ENCODE peak calls at places on chromosomes 13 and 19, in nine cellular contexts. T is substantia nigra; N is T-helper 2 cell; C is NAMALWA; X is amygdala; O is effector memory CD8-positive, alpha-beta T cell; L is stimulated activated CD4-positive, alpha-beta T cell treated with anti-CD3 and anti-CD28 coated beads, Interleukin-4, amount 100 ng/mL, for 1 hour; F is NCI-H69; U is GOT3. H is an unnamed sample.

GRCh38 chr13:98835156-98835555 is 82.7 kb upstream of the SLC15A1 start:
- DNase-seq in T (no peak), N (no peak), C (no peak), X (no peak), O (no peak), L (no peak), F (peak; percentile 40), U (no peak), H (no peak)

GRCh38 chr13:40064154-40064713 is 408.8 kb downstream of the COG6 start:
- DNase-seq in T (no peak), N (no peak), C (no peak), X (no peak), O (no peak), L (no peak), F (no peak), U (no peak), H (no peak)

GRCh38 chr19:18967358-18968146 is 26.5 kb upstream of the HOMER3 start:
- DNase-seq in T (peak; percentile 3), N (no peak), C (no peak), X (no peak), O (no peak), L (no peak), F (no peak), U (no peak), H (no peak)

GRCh38 chr13:41621716-41622508 is 164.6 kb downstream of the RGCC start:
- DNase-seq in T (no peak), N (no peak), C (no peak), X (no peak), O (no peak), L (no peak), F (no peak), U (no peak), H (no peak)

GRCh38 chr19:18224525-18225354 is 1.5 kb downstream of the PDE4C start:
- DNase-seq in T (peak; percentile 88), N (peak; percentile 67), C (peak; percentile 94), X (peak; percentile 82), O (peak; percentile 79), L (peak; percentile 87), F (peak; percentile 99), U (peak; percentile 74), H (peak; percentile 93)

GRCh38 chr19:15107056-15108010 is at the start of gene SYDE1:
- DNase-seq in T (no peak), N (no peak), C (no peak), X (no peak), O (no peak), L (peak; percentile 27), F (no peak), U (no peak), H (no peak)

GRCh38 chr19:38665950-38666661 is 18.7 kb downstream of the ACTN4 start:
- DNase-seq in T (no peak), N (no peak), C (no peak), X (no peak), O (no peak), L (no peak), F (no peak), U (no peak), H (no peak)

GRCh38 chr19:4534836-4535658 is at the start of gene PLIN5:
- DNase-seq in T (peak; percentile 73), N (peak; percentile 24), C (no peak), X (peak; percentile 15), O (peak; percentile 13), L (peak; percentile 49), F (peak; percentile 97), U (no peak), H (peak; percentile 69)

GRCh38 chr13:68176486-68176885 is 946.4 kb upstream of the PCDH9 start:
- DNase-seq in T (no peak), N (no peak), C (no peak), X (no peak), O (no peak), L (no peak), F (peak; percentile 22), U (no peak), H (no peak)

GRCh38 chr19:41456342-41456918 is 13.5 kb downstream of the ERICH4 start:
- DNase-seq in T (no peak), N (no peak), C (no peak), X (no peak), O (no peak), L (no peak), F (peak; percentile 10), U (no peak), H (no peak)

GRCh38 chr13:72864142-72865035 is 82.5 kb downstream of the PIBF1 start:
- DNase-seq in T (no peak), N (no peak), C (no peak), X (no peak), O (no peak), L (no peak), F (no peak), U (no peak), H (no peak)

GRCh38 chr19:30358319-30358718 is 13.9 kb upstream of the ZNF536 start:
- DNase-seq in T (no peak), N (no peak), C (no peak), X (no peak), O (no peak), L (no peak), F (no peak), U (no peak), H (no peak)

GRCh38 chr13:66888698-66889097 is 341.4 kb downstream of the PCDH9 start:
- DNase-seq in T (no peak), N (no peak), C (no peak), X (no peak), O (no peak), L (no peak), F (no peak), U (no peak), H (no peak)

GRCh38 chr13:20332361-20333096 is 100.4 kb upstream of the GJB6 start:
- DNase-seq in T (no peak), N (no peak), C (no peak), X (no peak), O (no peak), L (no peak), F (no peak), U (no peak), H (no peak)

GRCh38 chr19:35399948-35400772 is 29.3 kb downstream of the GPR42 start:
- DNase-seq in T (no peak), N (no peak), C (no peak), X (no peak), O (no peak), L (no peak), F (no peak), U (no peak), H (no peak)

GRCh38 chr19:40614595-40615411 is 13.6 kb downstream of the LTBP4 start:
- DNase-seq in T (no peak), N (no peak), C (peak; percentile 92), X (no peak), O (peak; percentile 62), L (peak; percentile 98), F (peak; percentile 66), U (peak; percentile 83), H (peak; percentile 79)

GRCh38 chr13:95636853-95637252 is 7.7 kb downstream of the DZIP1 start:
- DNase-seq in T (no peak), N (no peak), C (no peak), X (no peak), O (no peak), L (no peak), F (no peak), U (no peak), H (no peak)

GRCh38 chr19:18606281-18607221 is at the start of gene CRLF1:
- DNase-seq in T (no peak), N (no peak), C (no peak), X (no peak), O (no peak), L (no peak), F (peak; percentile 48), U (no peak), H (no peak)

GRCh38 chr13:111949311-111949710 is 117.6 kb upstream of the SOX1 start:
- DNase-seq in T (no peak), N (no peak), C (no peak), X (no peak), O (no peak), L (no peak), F (no peak), U (no peak), H (no peak)

GRCh38 chr19:41939861-41940442 is 11.7 kb upstream of the ERFL start:
- DNase-seq in T (no peak), N (no peak), C (no peak), X (no peak), O (no peak), L (peak; percentile 61), F (peak; percentile 85), U (no peak), H (peak; percentile 79)

GRCh38 chr13:99067160-99067985 is 89.5 kb upstream of the DOCK9 start:
- DNase-seq in T (no peak), N (no peak), C (no peak), X (no peak), O (no peak), L (no peak), F (no peak), U (no peak), H (no peak)

GRCh38 chr13:33164331-33164730 is 121.2 kb downstream of the STARD13 start:
- DNase-seq in T (no peak), N (no peak), C (no peak), X (no peak), O (no peak), L (no peak), F (no peak), U (no peak), H (no peak)

GRCh38 chr13:76848596-76848995 is 37.6 kb downstream of the KCTD12 start:
- DNase-seq in T (no peak), N (no peak), C (no peak), X (no peak), O (no peak), L (no peak), F (peak; percentile 91), U (no peak), H (no peak)

GRCh38 chr19:15769586-15769985 is 17.9 kb upstream of the OR10H5 start:
- DNase-seq in T (no peak), N (no peak), C (no peak), X (no peak), O (no peak), L (no peak), F (no peak), U (no peak), H (no peak)

GRCh38 chr19:9871626-9872338 is 36.7 kb downstream of the PIN1 start:
- DNase-seq in T (no peak), N (no peak), C (no peak), X (no peak), O (no peak), L (no peak), F (peak; percentile 95), U (no peak), H (no peak)

GRCh38 chr13:75258159-75258782 is 223.7 kb downstream of the TBC1D4 start:
- DNase-seq in T (no peak), N (no peak), C (peak; percentile 62), X (no peak), O (no peak), L (no peak), F (peak; percentile 17), U (no peak), H (peak; percentile 16)

GRCh38 chr13:101058841-101059240 is 357.5 kb downstream of the NALCN start:
- DNase-seq in T (no peak), N (no peak), C (no peak), X (no peak), O (no peak), L (no peak), F (no peak), U (no peak), H (no peak)

GRCh38 chr13:54775501-54776191 is 1747.0 kb downstream of the OLFM4 start:
- DNase-seq in T (no peak), N (no peak), C (no peak), X (no peak), O (no peak), L (no peak), F (no peak), U (no peak), H (no peak)